ENCODE peak calls at places on chromosomes 16 and 17, in six cellular contexts. T is neuronal stem cell, P is IMR-90, V is trophoblast cell, U is H1, N is mesenchymal stem cell. Q is an unnamed sample. For H3K9me3, the result is how much of the 10 kb centered on the place peaks cover.

GRCh38 chr16:30949655-30950515 is 1.0 kb downstream of the ORAI3 start:
- DNase-seq in U (no peak), V (peak), P (peak), N (peak), T (no peak), Q (peak)

GRCh38 chr17:81566461-81567126 is 14.4 kb upstream of the FAAP100 start:
- DNase-seq in V (peak), P (peak), U (no peak), T (no peak), N (peak), Q (no peak)

GRCh38 chr17:65058151-65058550 is 1.6 kb upstream of the GNA13 start:
- DNase-seq in V (no peak), T (no peak), U (no peak), N (no peak), P (no peak), Q (no peak)

GRCh38 chr17:77356690-77357201 is 216.0 kb downstream of the SEC14L1 start:
- DNase-seq in T (no peak), V (peak), N (no peak), U (no peak), P (no peak), Q (no peak)

GRCh38 chr17:7834554-7834890 is 505 bp downstream of the KDM6B start:
- DNase-seq in V (peak), U (no peak), N (peak), P (no peak), T (peak), Q (peak)

GRCh38 chr16:49698931-49699715 is 156.8 kb downstream of the ZNF423 start:
- DNase-seq in P (no peak), U (no peak), T (no peak), N (peak), V (no peak), Q (no peak)

GRCh38 chr17:55056530-55056929 is 88.0 kb downstream of the STXBP4 start:
- DNase-seq in T (no peak), P (no peak), V (no peak), U (no peak), N (no peak), Q (no peak)

GRCh38 chr17:82551779-82552457 is 32.4 kb downstream of the FOXK2 start:
- DNase-seq in N (peak), P (peak), T (no peak), V (peak), U (no peak), Q (peak)

GRCh38 chr16:81647527-81647926 is 131.6 kb upstream of the PLCG2 start:
- DNase-seq in T (no peak), V (peak), N (peak), P (peak), U (no peak), Q (peak)

GRCh38 chr17:2906907-2907306 is 110.7 kb downstream of the RAP1GAP2 start:
- DNase-seq in U (no peak), T (no peak), V (no peak), N (no peak), P (no peak), Q (peak)

GRCh38 chr16:54080524-54081008 is 206.0 kb downstream of the IRX3 start:
- DNase-seq in N (peak), U (no peak), T (no peak), P (peak), V (no peak), Q (no peak)

GRCh38 chr16:19524866-19525723 is 1.4 kb downstream of the CCP110 start:
- DNase-seq in T (peak), V (no peak), N (peak), U (no peak), P (peak), Q (no peak)

GRCh38 chr17:19370493-19370960 is 7.8 kb upstream of the MAPK7 start:
- DNase-seq in V (no peak), U (no peak), P (no peak), N (no peak), T (no peak), Q (no peak)

GRCh38 chr17:68184816-68185436 is 62.9 kb upstream of the AMZ2 start:
- DNase-seq in V (no peak), N (no peak), U (no peak), P (no peak), T (no peak), Q (no peak)

GRCh38 chr16:81350306-81350615 is 35.5 kb downstream of the GAN start:
- DNase-seq in N (no peak), U (no peak), V (peak), P (peak), T (no peak), Q (no peak)

GRCh38 chr16:30657866-30658730 is at the start of gene FBRS:
- DNase-seq in T (peak), P (peak), V (peak), U (peak), N (peak), Q (peak)

GRCh38 chr17:17557796-17558195 is 33.7 kb downstream of the PEMT start:
- DNase-seq in V (no peak), U (no peak), N (no peak), P (no peak), T (no peak), Q (no peak)

GRCh38 chr16:29116980-29117379 is 132.1 kb downstream of the LAT start:
- DNase-seq in T (no peak), N (no peak), V (no peak), P (no peak), U (no peak), Q (no peak)

GRCh38 chr16:80852261-80852872 is 48.0 kb upstream of the CDYL2 start:
- DNase-seq in T (no peak), N (no peak), V (peak), U (peak), P (peak), Q (peak)

GRCh38 chr17:1470071-1470773 is 14.2 kb upstream of the CRK start:
- DNase-seq in U (no peak), T (no peak), V (no peak), P (no peak), N (no peak), Q (no peak)

GRCh38 chr17:33303254-33303653 is 10.2 kb upstream of the ASIC2 start:
- DNase-seq in P (no peak), U (no peak), V (no peak), N (no peak), T (no peak), Q (no peak)

GRCh38 chr17:67385122-67385988 is 8.3 kb downstream of the PITPNC1 start:
- DNase-seq in V (no peak), T (no peak), U (no peak), N (no peak), P (no peak), Q (no peak)

GRCh38 chr16:19559242-19559910 is 3.9 kb downstream of the VPS35L start:
- DNase-seq in N (peak), P (peak), U (no peak), T (peak), V (no peak), Q (no peak)

GRCh38 chr17:44223574-44224046 is 4.1 kb upstream of the UBTF start:
- DNase-seq in U (no peak), N (no peak), V (no peak), T (no peak), P (peak), Q (no peak)

GRCh38 chr17:62661337-62661736 is 33.9 kb downstream of the MRC2 start:
- DNase-seq in P (no peak), U (no peak), V (no peak), N (no peak), T (no peak), Q (no peak)

GRCh38 chr17:63843387-63844292 is 1.2 kb upstream of the SMARCD2 start:
- DNase-seq in U (no peak), P (peak), N (peak), V (peak), T (no peak), Q (no peak)

GRCh38 chr17:82302498-82302963 is 14.9 kb downstream of the CD7 start:
- DNase-seq in N (no peak), P (no peak), V (no peak), U (no peak), T (no peak), Q (no peak)

GRCh38 chr17:82228842-82229685 is at the start of gene SLC16A3:
- DNase-seq in V (peak), N (peak), U (no peak), P (peak), T (no peak), Q (no peak)

GRCh38 chr17:75183999-75184884 is 1.5 kb upstream of the SUMO2 start:
- DNase-seq in U (no peak), N (no peak), V (no peak), P (no peak), T (no peak), Q (no peak)

GRCh38 chr17:75181110-75181509 is 1.6 kb downstream of the SUMO2 start:
- DNase-seq in N (no peak), V (no peak), U (no peak), T (no peak), P (no peak), Q (no peak)

GRCh38 chr17:75181608-75182318 is 996 bp downstream of the SUMO2 start:
- DNase-seq in V (no peak), N (peak), T (no peak), P (no peak), U (no peak), Q (no peak)

GRCh38 chr17:75182319-75182568 is 515 bp downstream of the SUMO2 start:
- DNase-seq in N (no peak), U (no peak), T (no peak), V (no peak), P (no peak), Q (peak)

GRCh38 chr17:75182569-75183436 is at the start of gene SUMO2:
- DNase-seq in N (peak), U (peak), V (peak), P (peak), T (peak), Q (peak)
- H3K9me3 ChIP-seq in N (under half), U (under half), V (under half), P (under half), T (under half), Q (under half)

GRCh38 chr16:13098536-13098935 is 197.1 kb downstream of the SHISA9 start:
- DNase-seq in P (no peak), U (no peak), N (no peak), T (no peak), V (no peak), Q (no peak)
- H2AK5ac ChIP-seq in P (no peak), U (no peak), N (no peak), T (no peak), V (no peak), Q (no peak)

GRCh38 chr16:59826767-59827166 is 1092.7 kb upstream of the GOT2 start:
- DNase-seq in T (no peak), V (no peak), P (no peak), U (no peak), N (no peak), Q (no peak)
- H3K9me3 ChIP-seq in T (under half), V (under half), P (under half), U (under half), N (under half), Q (under half)

GRCh38 chr16:55773859-55774549 is 58.9 kb downstream of the CES1 start:
- DNase-seq in N (no peak), U (no peak), P (no peak), V (no peak), T (no peak), Q (no peak)

GRCh38 chr16:55779391-55780094 is 53.4 kb downstream of the CES1 start:
- DNase-seq in U (no peak), V (no peak), T (no peak), N (no peak), P (no peak), Q (no peak)

GRCh38 chr16:55778718-55779117 is 54.2 kb downstream of the CES1 start:
- DNase-seq in P (no peak), N (no peak), T (no peak), U (no peak), V (no peak), Q (no peak)

DNA sequence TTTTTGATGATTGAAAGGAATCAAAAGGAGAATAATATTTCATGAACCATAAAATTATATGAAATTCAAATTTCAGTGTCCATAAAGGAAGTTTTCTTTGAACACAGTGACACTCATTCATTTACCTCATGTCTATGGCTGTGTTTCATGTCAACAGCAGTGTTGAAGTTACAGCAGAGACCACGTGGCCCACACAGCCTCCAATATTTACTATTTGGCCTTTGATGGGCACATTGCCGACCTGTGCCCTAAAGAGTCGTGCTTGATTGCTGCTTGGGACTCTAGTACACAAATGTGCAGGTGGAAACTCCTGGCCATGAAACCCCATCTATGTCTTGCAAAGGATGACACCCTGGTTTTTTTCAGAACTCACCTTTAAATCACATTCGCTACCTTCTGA is 57.0 kb downstream of the CES1 start:
- DNase-seq in T (no peak), V (no peak), N (no peak), P (no peak), U (no peak), Q (no peak)
- H2AK5ac ChIP-seq in T (no peak), V (no peak), N (no peak), P (no peak), U (no peak), Q (no peak)

GRCh38 chr16:35239561-35239960 is 1780.1 kb downstream of the TP53TG3F start:
- DNase-seq in P (no peak), U (no peak), T (no peak), N (no peak), V (no peak), Q (no peak)
- H3K9me3 ChIP-seq in P (under half), U (half or more), T (under half), N (under half), V (under half), Q (half or more)

DNA sequence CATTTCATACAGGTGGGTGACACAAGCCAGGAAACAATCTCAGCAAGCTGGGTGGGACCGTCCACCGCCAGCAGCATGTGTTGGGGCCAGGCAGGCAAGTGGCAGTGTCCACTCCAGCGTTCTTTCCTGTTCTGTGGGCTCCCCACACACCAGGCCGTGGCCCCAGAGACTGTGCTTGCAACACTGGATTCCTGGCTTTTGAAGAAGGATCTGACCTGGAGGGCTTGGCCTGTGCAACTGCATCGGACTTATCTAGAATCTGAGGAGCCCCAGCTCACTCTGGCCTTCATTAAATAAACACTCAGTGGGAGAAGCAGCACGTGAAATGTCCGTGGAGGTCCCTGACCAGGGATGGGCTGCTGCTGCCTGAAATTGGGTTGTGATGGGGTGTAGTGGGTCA is 3.2 kb downstream of the KSR1 start:
- DNase-seq in U (no peak), V (no peak), P (no peak), N (peak), T (no peak), Q (no peak)
- H2AK5ac ChIP-seq in U (no peak), V (no peak), P (peak), N (peak), T (no peak), Q (no peak)

DNA sequence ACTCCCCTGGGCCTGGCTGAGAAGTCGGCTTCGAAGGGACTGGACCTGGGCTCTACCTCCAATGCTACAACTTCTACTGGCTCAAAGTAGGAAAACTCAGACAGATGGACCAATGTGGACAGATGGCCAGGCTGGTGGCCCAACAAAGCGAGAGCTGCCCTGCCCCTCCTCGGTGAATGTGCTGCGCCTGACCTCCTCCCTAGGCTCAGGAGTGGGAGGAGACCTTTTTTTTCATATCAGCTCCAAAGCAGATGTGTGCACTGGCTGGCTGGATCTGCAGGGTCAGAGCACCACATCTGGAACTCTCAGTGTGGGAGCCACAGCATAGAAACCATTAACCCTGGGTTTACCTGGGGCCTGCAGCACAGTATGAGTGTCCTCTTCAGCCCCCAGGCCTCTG is 20.8 kb downstream of the ATP6V0D1 start:
- DNase-seq in T (no peak), V (no peak), U (no peak), N (no peak), P (no peak), Q (no peak)
- H3K9me3 ChIP-seq in T (under half), V (under half), U (under half), N (under half), P (under half), Q (under half)